ENCODE peak calls at places on chromosomes 16 and 17, in eight cellular contexts. One of them, this sample, is unnamed.

GRCh38 chr16:53789159-53789558 is 85.2 kb downstream of the FTO start:
- DNase-seq in K562: no peak
- DNase-seq in choroid plexus epithelial cell: peak
- DNase-seq in HFFc6: peak
- DNase-seq in WTC11: no peak
- DNase-seq in progenitor cell of endocrine pancreas: no peak
- DNase-seq in breast epithelium: no peak
- DNase-seq in adrenal gland: no peak
- DNase-seq in this sample: no peak

GRCh38 chr17:21772321-21772720 is 80.0 kb downstream of the KCNJ18 start:
- DNase-seq in HFFc6: no peak
- DNase-seq in adrenal gland: peak
- DNase-seq in K562: no peak
- DNase-seq in breast epithelium: no peak
- DNase-seq in progenitor cell of endocrine pancreas: no peak
- DNase-seq in WTC11: no peak
- DNase-seq in choroid plexus epithelial cell: no peak
- DNase-seq in this sample: no peak

GRCh38 chr16:17949713-17950112 is 386.8 kb downstream of the NPIPA8 start:
- DNase-seq in progenitor cell of endocrine pancreas: no peak
- DNase-seq in breast epithelium: no peak
- DNase-seq in choroid plexus epithelial cell: no peak
- DNase-seq in HFFc6: no peak
- DNase-seq in adrenal gland: no peak
- DNase-seq in WTC11: no peak
- DNase-seq in K562: peak
- DNase-seq in this sample: no peak

GRCh38 chr17:16304832-16305231 is 48.4 kb downstream of the CENPV start:
- DNase-seq in choroid plexus epithelial cell: peak
- DNase-seq in HFFc6: no peak
- DNase-seq in progenitor cell of endocrine pancreas: no peak
- DNase-seq in adrenal gland: no peak
- DNase-seq in breast epithelium: no peak
- DNase-seq in K562: peak
- DNase-seq in WTC11: peak
- DNase-seq in this sample: no peak

GRCh38 chr17:8176197-8176940 is at the start of gene TMEM107:
- DNase-seq in progenitor cell of endocrine pancreas: peak
- DNase-seq in choroid plexus epithelial cell: peak
- DNase-seq in K562: peak
- DNase-seq in HFFc6: peak
- DNase-seq in adrenal gland: peak
- DNase-seq in WTC11: peak
- DNase-seq in breast epithelium: peak
- DNase-seq in this sample: no peak

GRCh38 chr17:20206068-20206467 is 196.9 kb downstream of the SPECC1 start:
- DNase-seq in K562: peak
- DNase-seq in HFFc6: no peak
- DNase-seq in choroid plexus epithelial cell: no peak
- DNase-seq in adrenal gland: no peak
- DNase-seq in WTC11: no peak
- DNase-seq in breast epithelium: no peak
- DNase-seq in progenitor cell of endocrine pancreas: no peak
- DNase-seq in this sample: no peak

GRCh38 chr17:82116246-82116645 is 18.2 kb upstream of the FASN start:
- DNase-seq in WTC11: no peak
- DNase-seq in breast epithelium: no peak
- DNase-seq in K562: peak
- DNase-seq in adrenal gland: no peak
- DNase-seq in choroid plexus epithelial cell: no peak
- DNase-seq in HFFc6: no peak
- DNase-seq in progenitor cell of endocrine pancreas: no peak
- DNase-seq in this sample: no peak

GRCh38 chr16:49911430-49911829 is 55.5 kb upstream of the ZNF423 start:
- DNase-seq in progenitor cell of endocrine pancreas: no peak
- DNase-seq in breast epithelium: no peak
- DNase-seq in K562: no peak
- DNase-seq in adrenal gland: no peak
- DNase-seq in HFFc6: no peak
- DNase-seq in WTC11: no peak
- DNase-seq in choroid plexus epithelial cell: no peak
- DNase-seq in this sample: no peak

DNA sequence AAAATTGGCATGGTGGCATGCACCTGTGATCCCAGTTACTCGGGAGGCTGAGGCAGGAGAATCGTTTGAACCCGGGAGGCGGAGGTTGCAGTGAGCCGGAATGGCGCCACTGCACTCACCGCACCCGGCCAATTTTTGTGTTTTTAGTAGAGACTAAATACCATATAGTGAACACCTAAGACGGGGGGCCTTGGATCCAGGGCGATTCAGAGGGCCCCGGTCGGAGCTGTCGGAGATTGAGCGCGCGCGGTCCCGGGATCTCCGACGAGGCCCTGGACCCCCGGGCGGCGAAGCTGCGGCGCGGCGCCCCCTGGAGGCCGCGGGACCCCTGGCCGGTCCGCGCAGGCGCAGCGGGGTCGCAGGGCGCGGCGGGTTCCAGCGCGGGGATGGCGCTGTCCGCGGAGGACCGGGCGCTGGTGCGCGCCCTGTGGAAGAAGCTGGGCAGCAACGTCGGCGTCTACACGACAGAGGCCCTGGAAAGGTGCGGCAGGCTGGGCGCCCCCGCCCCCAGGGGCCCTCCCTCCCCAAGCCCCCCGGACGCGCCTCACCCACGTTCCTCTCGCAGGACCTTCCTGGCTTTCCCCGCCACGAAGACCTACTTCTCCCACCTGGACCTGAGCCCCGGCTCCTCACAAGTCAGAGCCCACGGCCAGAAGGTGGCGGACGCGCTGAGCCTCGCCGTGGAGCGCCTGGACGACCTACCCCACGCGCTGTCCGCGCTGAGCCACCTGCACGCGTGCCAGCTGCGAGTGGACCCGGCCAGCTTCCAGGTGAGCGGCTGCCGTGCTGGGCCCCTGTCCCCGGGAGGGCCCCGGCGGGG is at the start of gene HBQ1:
- DNase-seq in breast epithelium: no peak
- DNase-seq in progenitor cell of endocrine pancreas: peak
- DNase-seq in K562: peak
- DNase-seq in WTC11: peak
- DNase-seq in HFFc6: no peak
- DNase-seq in adrenal gland: no peak
- DNase-seq in choroid plexus epithelial cell: peak
- DNase-seq in this sample: no peak
- TF ChIP-seq CTCF in breast epithelium: no peak
- TF ChIP-seq CTCF in progenitor cell of endocrine pancreas: peak
- TF ChIP-seq CTCF in K562: peak
- TF ChIP-seq CTCF in WTC11: peak
- TF ChIP-seq CTCF in HFFc6: peak
- TF ChIP-seq CTCF in adrenal gland: peak
- TF ChIP-seq CTCF in choroid plexus epithelial cell: peak
- TF ChIP-seq CTCF in this sample: no peak

GRCh38 chr16:54937673-54938350 is 7.1 kb downstream of the IRX5 start:
- DNase-seq in K562: no peak
- DNase-seq in progenitor cell of endocrine pancreas: no peak
- DNase-seq in choroid plexus epithelial cell: no peak
- DNase-seq in HFFc6: no peak
- DNase-seq in WTC11: no peak
- DNase-seq in adrenal gland: no peak
- DNase-seq in breast epithelium: no peak
- DNase-seq in this sample: no peak

GRCh38 chr16:54935411-54936085 is 4.9 kb downstream of the IRX5 start:
- DNase-seq in HFFc6: no peak
- DNase-seq in WTC11: no peak
- DNase-seq in adrenal gland: no peak
- DNase-seq in choroid plexus epithelial cell: no peak
- DNase-seq in K562: no peak
- DNase-seq in breast epithelium: no peak
- DNase-seq in progenitor cell of endocrine pancreas: no peak
- DNase-seq in this sample: no peak

GRCh38 chr16:54938351-54939346 is 8.0 kb downstream of the IRX5 start:
- DNase-seq in breast epithelium: peak
- DNase-seq in choroid plexus epithelial cell: peak
- DNase-seq in progenitor cell of endocrine pancreas: no peak
- DNase-seq in adrenal gland: no peak
- DNase-seq in HFFc6: no peak
- DNase-seq in K562: no peak
- DNase-seq in WTC11: peak
- DNase-seq in this sample: no peak

GRCh38 chr16:54936086-54936978 is 5.7 kb downstream of the IRX5 start:
- DNase-seq in breast epithelium: no peak
- DNase-seq in WTC11: peak
- DNase-seq in choroid plexus epithelial cell: peak
- DNase-seq in HFFc6: peak
- DNase-seq in adrenal gland: no peak
- DNase-seq in K562: no peak
- DNase-seq in progenitor cell of endocrine pancreas: peak
- DNase-seq in this sample: no peak

DNA sequence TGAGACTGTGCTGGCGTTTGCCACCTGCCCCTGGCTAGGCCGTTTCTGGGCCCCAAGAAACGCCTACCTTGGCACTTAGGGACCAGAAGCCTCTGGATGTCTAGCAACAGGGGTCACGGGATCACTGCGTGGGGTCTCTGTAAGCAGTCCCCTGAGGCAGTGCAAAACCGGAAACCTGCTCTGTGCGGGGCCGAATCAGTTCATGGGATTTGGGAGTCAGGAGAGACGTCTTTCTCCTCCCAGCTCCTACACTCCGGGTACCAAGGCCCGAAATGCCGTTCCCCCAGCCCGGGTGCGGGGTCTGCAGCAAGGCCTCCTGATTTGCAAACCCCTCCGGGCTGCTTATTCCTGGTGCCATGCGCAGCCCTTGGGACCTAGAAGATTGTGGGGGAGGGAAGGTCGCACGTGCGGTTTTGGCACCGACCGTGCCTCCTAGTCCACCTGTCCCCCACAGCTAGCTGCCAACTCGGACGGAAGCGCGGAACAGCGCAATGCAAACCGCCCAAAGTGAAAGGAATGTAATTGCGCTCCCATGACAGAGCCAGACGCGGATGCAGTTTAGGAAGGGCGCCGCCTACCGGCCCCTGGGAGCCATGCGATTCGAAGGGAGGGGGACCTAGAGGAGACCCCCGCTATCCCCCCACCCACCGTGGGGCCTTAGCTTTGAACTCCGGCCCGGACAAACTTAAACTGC is 6.5 kb downstream of the IRX5 start:
- DNase-seq in WTC11: peak
- DNase-seq in adrenal gland: no peak
- DNase-seq in breast epithelium: peak
- DNase-seq in choroid plexus epithelial cell: peak
- DNase-seq in HFFc6: peak
- DNase-seq in progenitor cell of endocrine pancreas: peak
- DNase-seq in K562: no peak
- DNase-seq in this sample: no peak
- TF ChIP-seq CTCF in WTC11: peak
- TF ChIP-seq CTCF in adrenal gland: no peak
- TF ChIP-seq CTCF in breast epithelium: peak
- TF ChIP-seq CTCF in choroid plexus epithelial cell: peak
- TF ChIP-seq CTCF in HFFc6: peak
- TF ChIP-seq CTCF in progenitor cell of endocrine pancreas: peak
- TF ChIP-seq CTCF in K562: no peak
- TF ChIP-seq CTCF in this sample: peak

GRCh38 chr17:34369196-34369500 is 6.1 kb upstream of the CCL1 start:
- DNase-seq in choroid plexus epithelial cell: no peak
- DNase-seq in progenitor cell of endocrine pancreas: no peak
- DNase-seq in WTC11: no peak
- DNase-seq in HFFc6: no peak
- DNase-seq in K562: no peak
- DNase-seq in adrenal gland: no peak
- DNase-seq in breast epithelium: no peak
- DNase-seq in this sample: no peak

GRCh38 chr17:34369571-34369970 is 6.5 kb upstream of the CCL1 start:
- DNase-seq in choroid plexus epithelial cell: no peak
- DNase-seq in K562: no peak
- DNase-seq in progenitor cell of endocrine pancreas: no peak
- DNase-seq in adrenal gland: no peak
- DNase-seq in WTC11: no peak
- DNase-seq in HFFc6: no peak
- DNase-seq in breast epithelium: no peak
- DNase-seq in this sample: no peak

GRCh38 chr17:34371405-34371804 is 8.4 kb upstream of the CCL1 start:
- DNase-seq in K562: no peak
- DNase-seq in adrenal gland: no peak
- DNase-seq in HFFc6: no peak
- DNase-seq in progenitor cell of endocrine pancreas: no peak
- DNase-seq in WTC11: no peak
- DNase-seq in breast epithelium: no peak
- DNase-seq in choroid plexus epithelial cell: no peak
- DNase-seq in this sample: no peak

GRCh38 chr17:34370376-34370996 is 7.5 kb upstream of the CCL1 start:
- DNase-seq in adrenal gland: no peak
- DNase-seq in K562: no peak
- DNase-seq in WTC11: no peak
- DNase-seq in breast epithelium: no peak
- DNase-seq in progenitor cell of endocrine pancreas: no peak
- DNase-seq in HFFc6: no peak
- DNase-seq in choroid plexus epithelial cell: no peak
- DNase-seq in this sample: no peak

GRCh38 chr17:34370997-34371395 is 8.0 kb upstream of the CCL1 start:
- DNase-seq in breast epithelium: no peak
- DNase-seq in WTC11: no peak
- DNase-seq in choroid plexus epithelial cell: no peak
- DNase-seq in adrenal gland: no peak
- DNase-seq in HFFc6: peak
- DNase-seq in progenitor cell of endocrine pancreas: no peak
- DNase-seq in K562: no peak
- DNase-seq in this sample: no peak
- TF ChIP-seq CTCF in breast epithelium: no peak
- TF ChIP-seq CTCF in WTC11: no peak
- TF ChIP-seq CTCF in choroid plexus epithelial cell: no peak
- TF ChIP-seq CTCF in adrenal gland: no peak
- TF ChIP-seq CTCF in HFFc6: no peak
- TF ChIP-seq CTCF in progenitor cell of endocrine pancreas: no peak
- TF ChIP-seq CTCF in K562: no peak
- TF ChIP-seq CTCF in this sample: no peak

GRCh38 chr16:65281636-65282035 is 159.8 kb upstream of the CDH11 start:
- DNase-seq in breast epithelium: no peak
- DNase-seq in adrenal gland: no peak
- DNase-seq in WTC11: peak
- DNase-seq in choroid plexus epithelial cell: no peak
- DNase-seq in progenitor cell of endocrine pancreas: no peak
- DNase-seq in HFFc6: no peak
- DNase-seq in K562: no peak
- DNase-seq in this sample: no peak

GRCh38 chr16:65278874-65279273 is 157.0 kb upstream of the CDH11 start:
- DNase-seq in WTC11: no peak
- DNase-seq in HFFc6: no peak
- DNase-seq in breast epithelium: no peak
- DNase-seq in K562: no peak
- DNase-seq in adrenal gland: no peak
- DNase-seq in progenitor cell of endocrine pancreas: no peak
- DNase-seq in choroid plexus epithelial cell: no peak
- DNase-seq in this sample: no peak

GRCh38 chr16:65283238-65283651 is 161.4 kb upstream of the CDH11 start:
- DNase-seq in WTC11: no peak
- DNase-seq in HFFc6: no peak
- DNase-seq in breast epithelium: no peak
- DNase-seq in K562: no peak
- DNase-seq in choroid plexus epithelial cell: peak
- DNase-seq in adrenal gland: no peak
- DNase-seq in progenitor cell of endocrine pancreas: no peak
- DNase-seq in this sample: no peak

GRCh38 chr16:65284583-65284982 is 162.7 kb upstream of the CDH11 start:
- DNase-seq in HFFc6: no peak
- DNase-seq in choroid plexus epithelial cell: peak
- DNase-seq in progenitor cell of endocrine pancreas: no peak
- DNase-seq in breast epithelium: no peak
- DNase-seq in K562: no peak
- DNase-seq in adrenal gland: no peak
- DNase-seq in WTC11: no peak
- DNase-seq in this sample: no peak

DNA sequence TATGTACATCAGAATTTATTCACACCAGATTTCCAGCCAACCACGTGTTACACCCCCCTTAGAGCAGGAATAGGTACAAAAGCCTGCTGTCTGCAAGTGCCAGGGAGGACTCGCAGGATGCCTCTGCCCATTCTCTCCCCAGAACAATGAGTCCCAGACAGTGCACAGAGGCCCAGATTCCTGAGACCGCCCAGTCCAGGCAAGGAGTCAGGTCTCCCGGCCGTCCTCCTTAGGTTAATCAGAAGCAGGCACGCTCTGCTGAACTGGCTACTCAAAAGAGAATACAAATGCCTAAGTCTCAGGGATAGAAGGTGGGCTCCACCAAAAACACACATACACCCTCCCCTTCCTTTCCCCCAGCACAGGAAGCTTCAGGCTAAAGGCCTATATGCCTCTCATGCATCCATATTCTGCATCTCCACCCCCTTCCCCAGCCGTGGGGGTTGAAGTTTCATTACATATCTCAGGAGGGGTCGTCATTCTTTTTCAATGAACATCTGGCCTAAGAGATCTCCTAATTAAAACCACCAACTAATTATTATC is 159.2 kb upstream of the CDH11 start:
- DNase-seq in K562: no peak
- DNase-seq in breast epithelium: no peak
- DNase-seq in progenitor cell of endocrine pancreas: no peak
- DNase-seq in adrenal gland: no peak
- DNase-seq in HFFc6: no peak
- DNase-seq in choroid plexus epithelial cell: no peak
- DNase-seq in WTC11: no peak
- DNase-seq in this sample: no peak
- TF ChIP-seq CTCF in K562: no peak
- TF ChIP-seq CTCF in breast epithelium: no peak
- TF ChIP-seq CTCF in progenitor cell of endocrine pancreas: no peak
- TF ChIP-seq CTCF in adrenal gland: no peak
- TF ChIP-seq CTCF in HFFc6: no peak
- TF ChIP-seq CTCF in choroid plexus epithelial cell: no peak
- TF ChIP-seq CTCF in WTC11: no peak
- TF ChIP-seq CTCF in this sample: no peak

This sample was measured in AG09319.